ENCODE peak calls at places on chromosomes 6 and 20, in eight cellular contexts. One of them, this sample, is unnamed.

GRCh38 chr20:20184149-20184548 is 131.8 kb downstream of the CFAP61 start:
- DNase-seq in IMR-90: no peak
- DNase-seq in CD4-positive, CD25-positive, alpha-beta regulatory T cell: peak; percentile 31
- DNase-seq in CD8-positive, alpha-beta T cell: no peak
- DNase-seq in left lung: no peak
- DNase-seq in pancreas: no peak
- DNase-seq in astrocyte: no peak
- DNase-seq in dorsolateral prefrontal cortex: no peak
- DNase-seq in this sample: no peak

GRCh38 chr6:165659945-165660862 is 2.8 kb downstream of the PDE10A start:
- DNase-seq in left lung: no peak
- DNase-seq in CD4-positive, CD25-positive, alpha-beta regulatory T cell: no peak
- DNase-seq in dorsolateral prefrontal cortex: no peak
- DNase-seq in IMR-90: peak; percentile 32
- DNase-seq in CD8-positive, alpha-beta T cell: no peak
- DNase-seq in astrocyte: no peak
- DNase-seq in pancreas: no peak
- DNase-seq in this sample: no peak

GRCh38 chr6:74507649-74508048 is 698.2 kb downstream of the COL12A1 start:
- DNase-seq in CD4-positive, CD25-positive, alpha-beta regulatory T cell: no peak
- DNase-seq in CD8-positive, alpha-beta T cell: no peak
- DNase-seq in left lung: no peak
- DNase-seq in astrocyte: no peak
- DNase-seq in IMR-90: no peak
- DNase-seq in pancreas: no peak
- DNase-seq in dorsolateral prefrontal cortex: no peak
- DNase-seq in this sample: no peak

GRCh38 chr6:170081556-170081955 is 209.3 kb downstream of the DLL1 start:
- DNase-seq in IMR-90: no peak
- DNase-seq in pancreas: no peak
- DNase-seq in CD8-positive, alpha-beta T cell: no peak
- DNase-seq in astrocyte: no peak
- DNase-seq in dorsolateral prefrontal cortex: no peak
- DNase-seq in left lung: peak; percentile 13
- DNase-seq in CD4-positive, CD25-positive, alpha-beta regulatory T cell: no peak
- DNase-seq in this sample: no peak

GRCh38 chr20:19260412-19261090 is 48.1 kb downstream of the SLC24A3 start:
- DNase-seq in CD8-positive, alpha-beta T cell: no peak
- DNase-seq in dorsolateral prefrontal cortex: no peak
- DNase-seq in left lung: no peak
- DNase-seq in IMR-90: no peak
- DNase-seq in astrocyte: no peak
- DNase-seq in CD4-positive, CD25-positive, alpha-beta regulatory T cell: no peak
- DNase-seq in pancreas: no peak
- DNase-seq in this sample: no peak

GRCh38 chr6:135114355-135115145 is 59.9 kb upstream of the HBS1L start:
- DNase-seq in CD8-positive, alpha-beta T cell: no peak
- DNase-seq in pancreas: no peak
- DNase-seq in left lung: no peak
- DNase-seq in astrocyte: no peak
- DNase-seq in dorsolateral prefrontal cortex: no peak
- DNase-seq in IMR-90: no peak
- DNase-seq in CD4-positive, CD25-positive, alpha-beta regulatory T cell: peak; percentile 83
- DNase-seq in this sample: no peak

GRCh38 chr20:2558581-2559301 is 22.4 kb downstream of the TMC2 start:
- DNase-seq in dorsolateral prefrontal cortex: no peak
- DNase-seq in IMR-90: no peak
- DNase-seq in left lung: no peak
- DNase-seq in CD8-positive, alpha-beta T cell: no peak
- DNase-seq in pancreas: peak; percentile 62
- DNase-seq in CD4-positive, CD25-positive, alpha-beta regulatory T cell: no peak
- DNase-seq in astrocyte: no peak
- DNase-seq in this sample: no peak

GRCh38 chr20:47620808-47621805 is 119.4 kb downstream of the NCOA3 start:
- DNase-seq in pancreas: no peak
- DNase-seq in dorsolateral prefrontal cortex: no peak
- DNase-seq in IMR-90: peak; percentile 82
- DNase-seq in CD8-positive, alpha-beta T cell: no peak
- DNase-seq in left lung: no peak
- DNase-seq in CD4-positive, CD25-positive, alpha-beta regulatory T cell: peak; percentile 78
- DNase-seq in astrocyte: peak; percentile 49
- DNase-seq in this sample: no peak

GRCh38 chr20:62018437-62019143 is 47.1 kb downstream of the TAF4 start:
- DNase-seq in left lung: no peak
- DNase-seq in CD8-positive, alpha-beta T cell: no peak
- DNase-seq in CD4-positive, CD25-positive, alpha-beta regulatory T cell: no peak
- DNase-seq in IMR-90: no peak
- DNase-seq in astrocyte: no peak
- DNase-seq in dorsolateral prefrontal cortex: no peak
- DNase-seq in pancreas: no peak
- DNase-seq in this sample: no peak

GRCh38 chr20:34824861-34825529 is 456 bp downstream of the NCOA6 start:
- DNase-seq in CD8-positive, alpha-beta T cell: peak; percentile 72
- DNase-seq in astrocyte: peak; percentile 19
- DNase-seq in pancreas: peak; percentile 86
- DNase-seq in CD4-positive, CD25-positive, alpha-beta regulatory T cell: peak; percentile 72
- DNase-seq in IMR-90: peak; percentile 28
- DNase-seq in dorsolateral prefrontal cortex: peak; percentile 56
- DNase-seq in left lung: peak; percentile 61
- DNase-seq in this sample: peak; percentile 63

GRCh38 chr6:41714556-41715273 is 20.7 kb downstream of the TFEB start:
- DNase-seq in pancreas: peak; percentile 45
- DNase-seq in IMR-90: no peak
- DNase-seq in left lung: no peak
- DNase-seq in dorsolateral prefrontal cortex: no peak
- DNase-seq in CD4-positive, CD25-positive, alpha-beta regulatory T cell: no peak
- DNase-seq in CD8-positive, alpha-beta T cell: no peak
- DNase-seq in astrocyte: no peak
- DNase-seq in this sample: no peak
- H3K27ac ChIP-seq in pancreas: no peak overlapping the region
- H3K27ac ChIP-seq in IMR-90: no peak overlapping the region
- H3K27ac ChIP-seq in left lung: no peak overlapping the region
- H3K27ac ChIP-seq in dorsolateral prefrontal cortex: peak overlapping the region; percentile 99
- H3K27ac ChIP-seq in CD4-positive, CD25-positive, alpha-beta regulatory T cell: no peak overlapping the region
- H3K27ac ChIP-seq in CD8-positive, alpha-beta T cell: no peak overlapping the region
- H3K27ac ChIP-seq in astrocyte: no peak overlapping the region
- H3K27ac ChIP-seq in this sample: peak overlapping the region; percentile 99

GRCh38 chr20:49615401-49616153 is 47.6 kb upstream of the PTGIS start:
- DNase-seq in astrocyte: no peak
- DNase-seq in pancreas: peak; percentile 84
- DNase-seq in CD4-positive, CD25-positive, alpha-beta regulatory T cell: no peak
- DNase-seq in CD8-positive, alpha-beta T cell: no peak
- DNase-seq in dorsolateral prefrontal cortex: no peak
- DNase-seq in IMR-90: no peak
- DNase-seq in left lung: no peak
- DNase-seq in this sample: peak; percentile 10
- H3K27ac ChIP-seq in astrocyte: no peak overlapping the region
- H3K27ac ChIP-seq in pancreas: no peak overlapping the region
- H3K27ac ChIP-seq in CD4-positive, CD25-positive, alpha-beta regulatory T cell: no peak overlapping the region
- H3K27ac ChIP-seq in CD8-positive, alpha-beta T cell: no peak overlapping the region
- H3K27ac ChIP-seq in dorsolateral prefrontal cortex: no peak overlapping the region
- H3K27ac ChIP-seq in IMR-90: no peak overlapping the region
- H3K27ac ChIP-seq in left lung: no peak overlapping the region
- H3K27ac ChIP-seq in this sample: no peak overlapping the region

DNA sequence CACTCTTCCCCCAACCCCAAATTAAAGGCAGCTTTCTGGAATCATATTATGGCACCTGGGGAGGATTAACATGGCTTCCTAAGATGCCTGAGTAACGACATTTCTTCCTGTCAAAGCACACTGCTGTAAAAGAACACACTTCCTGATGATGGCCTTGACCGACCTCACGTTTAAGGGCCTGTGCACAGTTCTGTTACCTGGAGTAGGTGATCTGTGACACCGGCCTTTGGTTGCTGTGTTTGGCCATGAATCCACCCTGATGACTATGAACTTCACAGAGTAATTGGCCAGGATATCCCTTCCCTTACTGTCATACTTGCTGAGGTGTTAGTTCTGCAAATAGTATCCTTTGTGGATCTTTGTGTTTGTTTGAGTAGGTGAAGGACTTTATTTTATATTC is 45.8 kb downstream of the PLCB4 start:
- DNase-seq in astrocyte: no peak
- DNase-seq in left lung: no peak
- DNase-seq in pancreas: no peak
- DNase-seq in CD4-positive, CD25-positive, alpha-beta regulatory T cell: no peak
- DNase-seq in CD8-positive, alpha-beta T cell: no peak
- DNase-seq in dorsolateral prefrontal cortex: no peak
- DNase-seq in IMR-90: no peak
- DNase-seq in this sample: no peak
- H3K27ac ChIP-seq in astrocyte: no peak overlapping the region
- H3K27ac ChIP-seq in left lung: no peak overlapping the region
- H3K27ac ChIP-seq in pancreas: no peak overlapping the region
- H3K27ac ChIP-seq in CD4-positive, CD25-positive, alpha-beta regulatory T cell: no peak overlapping the region
- H3K27ac ChIP-seq in CD8-positive, alpha-beta T cell: no peak overlapping the region
- H3K27ac ChIP-seq in dorsolateral prefrontal cortex: no peak overlapping the region
- H3K27ac ChIP-seq in IMR-90: no peak overlapping the region
- H3K27ac ChIP-seq in this sample: no peak overlapping the region

GRCh38 chr6:106102967-106103727 is 17.0 kb downstream of the PRDM1 start:
- DNase-seq in CD8-positive, alpha-beta T cell: no peak
- DNase-seq in astrocyte: no peak
- DNase-seq in dorsolateral prefrontal cortex: no peak
- DNase-seq in pancreas: no peak
- DNase-seq in IMR-90: no peak
- DNase-seq in CD4-positive, CD25-positive, alpha-beta regulatory T cell: no peak
- DNase-seq in left lung: no peak
- DNase-seq in this sample: no peak
- H3K27ac ChIP-seq in CD8-positive, alpha-beta T cell: no peak overlapping the region
- H3K27ac ChIP-seq in astrocyte: no peak overlapping the region
- H3K27ac ChIP-seq in dorsolateral prefrontal cortex: no peak overlapping the region
- H3K27ac ChIP-seq in pancreas: no peak overlapping the region
- H3K27ac ChIP-seq in IMR-90: no peak overlapping the region
- H3K27ac ChIP-seq in CD4-positive, CD25-positive, alpha-beta regulatory T cell: peak overlapping the region; percentile 90
- H3K27ac ChIP-seq in left lung: peak overlapping the region; percentile 2
- H3K27ac ChIP-seq in this sample: no peak overlapping the region

DNA sequence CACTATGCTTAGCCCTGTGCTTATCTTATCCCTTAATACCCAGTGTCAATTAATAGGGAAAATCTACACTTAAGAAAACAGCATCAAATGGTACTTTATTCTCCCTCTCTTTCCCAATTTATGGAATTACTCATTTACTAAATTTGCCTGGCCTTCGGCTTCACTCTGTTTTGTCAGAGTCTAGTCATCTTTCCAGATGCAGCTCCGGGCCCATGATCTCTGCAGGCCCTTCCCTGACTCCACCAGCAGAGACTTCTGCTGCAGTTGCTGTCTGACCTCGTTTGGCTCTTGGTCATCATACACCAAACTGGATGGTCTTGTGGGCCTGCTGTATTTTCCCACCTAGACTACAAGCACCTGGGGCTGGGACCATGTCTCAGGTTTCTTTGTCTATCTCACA is 27.4 kb downstream of the MRS2 start:
- DNase-seq in CD4-positive, CD25-positive, alpha-beta regulatory T cell: no peak
- DNase-seq in IMR-90: peak; percentile 47
- DNase-seq in pancreas: no peak
- DNase-seq in dorsolateral prefrontal cortex: no peak
- DNase-seq in astrocyte: no peak
- DNase-seq in left lung: no peak
- DNase-seq in CD8-positive, alpha-beta T cell: no peak
- DNase-seq in this sample: no peak
- H3K27ac ChIP-seq in CD4-positive, CD25-positive, alpha-beta regulatory T cell: no peak overlapping the region
- H3K27ac ChIP-seq in IMR-90: no peak overlapping the region
- H3K27ac ChIP-seq in pancreas: no peak overlapping the region
- H3K27ac ChIP-seq in dorsolateral prefrontal cortex: no peak overlapping the region
- H3K27ac ChIP-seq in astrocyte: no peak overlapping the region
- H3K27ac ChIP-seq in left lung: no peak overlapping the region
- H3K27ac ChIP-seq in CD8-positive, alpha-beta T cell: no peak overlapping the region
- H3K27ac ChIP-seq in this sample: no peak overlapping the region

This sample was measured in caudate nucleus.